ENCODE peak calls at places on chromosomes 6 and 20, in six cellular contexts. O is lower lobe of right lung; R is HT1080; Q is T-helper 2 cell; P is effector CD4-positive, alpha-beta T cell; H is effector memory CD4-positive, alpha-beta T cell. V is an unnamed sample.
A peak's percentile ranks its signal among the peaks of the same experiment; 100 is the strongest.

GRCh38 chr6:170106906-170107525 is 183.9 kb downstream of the DLL1 start:
- DNase-seq in O (no peak), R (no peak), Q (no peak), P (no peak), H (no peak), V (no peak)

GRCh38 chr6:18528084-18528743 is 141.1 kb downstream of the RNF144B start:
- DNase-seq in O (no peak), R (peak; percentile 21), Q (no peak), P (no peak), H (no peak), V (no peak)

GRCh38 chr20:43507150-43508080 is at the start of gene L3MBTL1:
- DNase-seq in O (peak; percentile 74), R (no peak), Q (no peak), P (no peak), H (no peak), V (peak; percentile 86)

GRCh38 chr20:32727663-32728062 is 15.6 kb downstream of the COMMD7 start:
- DNase-seq in O (no peak), R (peak; percentile 20), Q (no peak), P (no peak), H (no peak), V (no peak)

GRCh38 chr6:122832515-122833228 is 43.6 kb downstream of the SMPDL3A start:
- DNase-seq in O (no peak), R (no peak), Q (no peak), P (no peak), H (no peak), V (no peak)

GRCh38 chr20:14919473-14920157 is 582.2 kb upstream of the FLRT3 start:
- DNase-seq in O (peak; percentile 46), R (no peak), Q (no peak), P (no peak), H (no peak), V (peak; percentile 76)

GRCh38 chr6:124927806-124928205 is 34.4 kb upstream of the RNF217 start:
- DNase-seq in O (no peak), R (peak; percentile 91), Q (no peak), P (no peak), H (no peak), V (no peak)

GRCh38 chr20:43583982-43584432 is 6.7 kb upstream of the IFT52 start:
- DNase-seq in O (peak; percentile 73), R (peak; percentile 81), Q (no peak), P (no peak), H (no peak), V (peak; percentile 95)

GRCh38 chr6:137543114-137543513 is 48.9 kb upstream of the OLIG3 start:
- DNase-seq in O (no peak), R (no peak), Q (no peak), P (no peak), H (no peak), V (no peak)

GRCh38 chr20:5191829-5192569 is 65.2 kb downstream of the CDS2 start:
- DNase-seq in O (no peak), R (peak; percentile 74), Q (no peak), P (peak; percentile 14), H (peak; percentile 7), V (no peak)

GRCh38 chr6:17473554-17473953 is 80.2 kb downstream of the CAP2 start:
- DNase-seq in O (no peak), R (no peak), Q (no peak), P (no peak), H (no peak), V (no peak)

GRCh38 chr6:16759181-16759645 is 2.0 kb downstream of the ATXN1 start:
- DNase-seq in O (no peak), R (no peak), Q (no peak), P (no peak), H (no peak), V (no peak)

GRCh38 chr6:55617272-55617671 is 38.3 kb upstream of the HMGCLL1 start:
- DNase-seq in O (no peak), R (peak; percentile 46), Q (no peak), P (no peak), H (no peak), V (no peak)

GRCh38 chr6:87982134-87982533 is 65.5 kb upstream of the SPACA1 start:
- DNase-seq in O (no peak), R (no peak), Q (no peak), P (no peak), H (no peak), V (no peak)

GRCh38 chr20:46031701-46032254 is 2.8 kb downstream of the SLC12A5 start:
- DNase-seq in O (no peak), R (no peak), Q (no peak), P (no peak), H (no peak), V (peak; percentile 79)

GRCh38 chr6:158991017-158991723 is 8.8 kb downstream of the RSPH3 start:
- DNase-seq in O (no peak), R (no peak), Q (no peak), P (no peak), H (no peak), V (no peak)

GRCh38 chr6:28808383-28808782 is 115.4 kb downstream of the TRIM27 start:
- DNase-seq in O (no peak), R (no peak), Q (no peak), P (no peak), H (no peak), V (no peak)

GRCh38 chr6:116267879-116268588 is 11.7 kb downstream of the TSPYL1 start:
- DNase-seq in O (no peak), R (peak; percentile 38), Q (no peak), P (no peak), H (no peak), V (no peak)

GRCh38 chr6:95866732-95867131 is 149.0 kb upstream of the FUT9 start:
- DNase-seq in O (no peak), R (peak; percentile 28), Q (no peak), P (no peak), H (no peak), V (no peak)